ENCODE peak calls at places on chromosomes 13 and 19, in seven cellular contexts. One of them, this sample, is unnamed.

GRCh38 chr13:82791035-82791434 is 1091.2 kb downstream of the SLITRK1 start:
- DNase-seq in cardiac muscle cell: no peak
- DNase-seq in tibial artery: no peak
- DNase-seq in NB4: no peak
- DNase-seq in progenitor cell of endocrine pancreas: no peak
- DNase-seq in fibroblast of the aortic adventitia: no peak
- DNase-seq in AG09319: no peak
- DNase-seq in this sample: no peak

GRCh38 chr19:12139885-12140544 is at the start of gene ZNF20:
- DNase-seq in AG09319: peak
- DNase-seq in cardiac muscle cell: peak
- DNase-seq in NB4: peak
- DNase-seq in fibroblast of the aortic adventitia: peak
- DNase-seq in progenitor cell of endocrine pancreas: peak
- DNase-seq in tibial artery: peak
- DNase-seq in this sample: peak

GRCh38 chr13:97648171-97648880 is 214.4 kb downstream of the RAP2A start:
- DNase-seq in AG09319: no peak
- DNase-seq in cardiac muscle cell: no peak
- DNase-seq in tibial artery: no peak
- DNase-seq in fibroblast of the aortic adventitia: peak
- DNase-seq in NB4: no peak
- DNase-seq in progenitor cell of endocrine pancreas: no peak
- DNase-seq in this sample: no peak

GRCh38 chr19:33408538-33408937 is 35.0 kb downstream of the CEBPG start:
- DNase-seq in fibroblast of the aortic adventitia: no peak
- DNase-seq in tibial artery: no peak
- DNase-seq in NB4: no peak
- DNase-seq in progenitor cell of endocrine pancreas: no peak
- DNase-seq in AG09319: no peak
- DNase-seq in cardiac muscle cell: no peak
- DNase-seq in this sample: no peak

GRCh38 chr13:84972907-84973306 is 826.3 kb downstream of the SLITRK6 start:
- DNase-seq in tibial artery: no peak
- DNase-seq in AG09319: no peak
- DNase-seq in fibroblast of the aortic adventitia: no peak
- DNase-seq in NB4: no peak
- DNase-seq in progenitor cell of endocrine pancreas: no peak
- DNase-seq in cardiac muscle cell: no peak
- DNase-seq in this sample: no peak

GRCh38 chr13:66534561-66534960 is 695.6 kb downstream of the PCDH9 start:
- DNase-seq in fibroblast of the aortic adventitia: no peak
- DNase-seq in progenitor cell of endocrine pancreas: no peak
- DNase-seq in tibial artery: no peak
- DNase-seq in AG09319: no peak
- DNase-seq in cardiac muscle cell: no peak
- DNase-seq in NB4: no peak
- DNase-seq in this sample: no peak

GRCh38 chr19:6078068-6078467 is 32.2 kb downstream of the RFX2 start:
- DNase-seq in fibroblast of the aortic adventitia: no peak
- DNase-seq in tibial artery: no peak
- DNase-seq in cardiac muscle cell: no peak
- DNase-seq in progenitor cell of endocrine pancreas: no peak
- DNase-seq in AG09319: no peak
- DNase-seq in NB4: no peak
- DNase-seq in this sample: no peak

GRCh38 chr13:42847891-42848663 is 66.7 kb downstream of the FAM216B start:
- DNase-seq in progenitor cell of endocrine pancreas: no peak
- DNase-seq in cardiac muscle cell: no peak
- DNase-seq in tibial artery: no peak
- DNase-seq in AG09319: peak
- DNase-seq in fibroblast of the aortic adventitia: peak
- DNase-seq in NB4: no peak
- DNase-seq in this sample: no peak

GRCh38 chr19:18656337-18657086 is 19.7 kb downstream of the KLHL26 start:
- DNase-seq in AG09319: no peak
- DNase-seq in progenitor cell of endocrine pancreas: no peak
- DNase-seq in tibial artery: no peak
- DNase-seq in cardiac muscle cell: no peak
- DNase-seq in NB4: no peak
- DNase-seq in fibroblast of the aortic adventitia: no peak
- DNase-seq in this sample: no peak

GRCh38 chr19:35734273-35734672 is 8.0 kb downstream of the IGFLR1 start:
- DNase-seq in cardiac muscle cell: no peak
- DNase-seq in progenitor cell of endocrine pancreas: no peak
- DNase-seq in AG09319: no peak
- DNase-seq in tibial artery: no peak
- DNase-seq in fibroblast of the aortic adventitia: no peak
- DNase-seq in NB4: no peak
- DNase-seq in this sample: no peak

GRCh38 chr19:19026299-19026971 is 6.9 kb downstream of the SUGP2 start:
- DNase-seq in cardiac muscle cell: peak
- DNase-seq in progenitor cell of endocrine pancreas: no peak
- DNase-seq in AG09319: no peak
- DNase-seq in fibroblast of the aortic adventitia: peak
- DNase-seq in NB4: peak
- DNase-seq in tibial artery: peak
- DNase-seq in this sample: no peak

GRCh38 chr13:60620611-60621395 is 223.8 kb downstream of the TDRD3 start:
- DNase-seq in progenitor cell of endocrine pancreas: no peak
- DNase-seq in tibial artery: no peak
- DNase-seq in NB4: no peak
- DNase-seq in cardiac muscle cell: no peak
- DNase-seq in AG09319: no peak
- DNase-seq in fibroblast of the aortic adventitia: no peak
- DNase-seq in this sample: no peak

GRCh38 chr13:58949646-58950045 is 1214.1 kb downstream of the DIAPH3 start:
- DNase-seq in cardiac muscle cell: no peak
- DNase-seq in AG09319: no peak
- DNase-seq in progenitor cell of endocrine pancreas: no peak
- DNase-seq in NB4: peak
- DNase-seq in fibroblast of the aortic adventitia: no peak
- DNase-seq in tibial artery: no peak
- DNase-seq in this sample: no peak

GRCh38 chr19:7699422-7700127 is 2.4 kb downstream of the FCER2 start:
- DNase-seq in cardiac muscle cell: no peak
- DNase-seq in AG09319: no peak
- DNase-seq in fibroblast of the aortic adventitia: peak
- DNase-seq in tibial artery: no peak
- DNase-seq in progenitor cell of endocrine pancreas: no peak
- DNase-seq in NB4: no peak
- DNase-seq in this sample: no peak

GRCh38 chr13:107450426-107450825 is 764.9 kb downstream of the LIG4 start:
- DNase-seq in progenitor cell of endocrine pancreas: no peak
- DNase-seq in AG09319: no peak
- DNase-seq in cardiac muscle cell: no peak
- DNase-seq in tibial artery: no peak
- DNase-seq in fibroblast of the aortic adventitia: peak
- DNase-seq in NB4: no peak
- DNase-seq in this sample: no peak

GRCh38 chr13:99282264-99283231 is 24.4 kb upstream of the GPR18 start:
- DNase-seq in NB4: no peak
- DNase-seq in cardiac muscle cell: no peak
- DNase-seq in AG09319: no peak
- DNase-seq in tibial artery: no peak
- DNase-seq in fibroblast of the aortic adventitia: no peak
- DNase-seq in progenitor cell of endocrine pancreas: no peak
- DNase-seq in this sample: no peak

GRCh38 chr13:51785592-51786424 is 18.2 kb downstream of the DHRS12 start:
- DNase-seq in fibroblast of the aortic adventitia: peak
- DNase-seq in NB4: peak
- DNase-seq in cardiac muscle cell: peak
- DNase-seq in progenitor cell of endocrine pancreas: no peak
- DNase-seq in tibial artery: peak
- DNase-seq in AG09319: no peak
- DNase-seq in this sample: no peak

GRCh38 chr13:97905517-97905916 is 48.0 kb upstream of the IPO5 start:
- DNase-seq in progenitor cell of endocrine pancreas: no peak
- DNase-seq in NB4: no peak
- DNase-seq in fibroblast of the aortic adventitia: peak
- DNase-seq in cardiac muscle cell: no peak
- DNase-seq in tibial artery: no peak
- DNase-seq in AG09319: no peak
- DNase-seq in this sample: no peak

GRCh38 chr19:49862411-49863253 is 4.7 kb downstream of the PNKP start:
- DNase-seq in AG09319: no peak
- DNase-seq in progenitor cell of endocrine pancreas: no peak
- DNase-seq in NB4: peak
- DNase-seq in fibroblast of the aortic adventitia: no peak
- DNase-seq in tibial artery: no peak
- DNase-seq in cardiac muscle cell: peak
- DNase-seq in this sample: no peak
- TF ChIP-seq CTCF in AG09319: peak
- TF ChIP-seq CTCF in progenitor cell of endocrine pancreas: peak
- TF ChIP-seq CTCF in NB4: peak
- TF ChIP-seq CTCF in fibroblast of the aortic adventitia: peak
- TF ChIP-seq CTCF in tibial artery: no peak
- TF ChIP-seq CTCF in cardiac muscle cell: peak
- TF ChIP-seq CTCF in this sample: peak

GRCh38 chr19:37948362-37948761 is 41.4 kb downstream of the SIPA1L3 start:
- DNase-seq in fibroblast of the aortic adventitia: no peak
- DNase-seq in progenitor cell of endocrine pancreas: no peak
- DNase-seq in AG09319: no peak
- DNase-seq in cardiac muscle cell: no peak
- DNase-seq in NB4: no peak
- DNase-seq in tibial artery: no peak
- DNase-seq in this sample: no peak
- TF ChIP-seq CTCF in fibroblast of the aortic adventitia: no peak
- TF ChIP-seq CTCF in progenitor cell of endocrine pancreas: no peak
- TF ChIP-seq CTCF in AG09319: no peak
- TF ChIP-seq CTCF in cardiac muscle cell: no peak
- TF ChIP-seq CTCF in NB4: no peak
- TF ChIP-seq CTCF in tibial artery: no peak
- TF ChIP-seq CTCF in this sample: no peak

DNA sequence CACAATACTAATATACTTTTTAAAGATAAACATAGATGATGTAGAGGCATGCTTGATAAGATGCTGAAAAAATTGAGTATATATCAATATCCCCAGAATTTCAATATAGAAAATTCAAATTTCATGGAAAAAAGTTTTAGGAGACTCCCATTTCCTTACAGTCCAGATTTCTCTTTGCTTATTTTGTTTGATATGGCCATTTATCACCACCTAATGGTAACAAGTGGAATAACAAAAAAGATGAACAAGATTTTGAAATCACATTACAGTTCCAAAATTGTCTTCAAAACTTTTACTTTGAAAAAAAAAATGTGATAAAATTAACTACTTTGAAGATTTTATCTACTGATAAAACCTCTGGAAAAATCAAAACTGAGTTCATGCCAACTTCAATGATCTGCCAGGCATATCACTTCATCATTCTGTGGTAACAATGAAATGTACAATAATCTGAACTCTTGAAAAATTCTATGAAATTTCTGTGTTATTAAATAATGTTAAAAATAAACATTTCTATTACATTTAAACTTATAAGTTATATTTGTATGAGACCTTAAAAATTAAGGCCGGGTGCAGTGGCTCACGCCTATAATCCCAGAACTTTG is 17.5 kb downstream of the MIPEP start:
- DNase-seq in NB4: peak
- DNase-seq in fibroblast of the aortic adventitia: peak
- DNase-seq in tibial artery: no peak
- DNase-seq in progenitor cell of endocrine pancreas: no peak
- DNase-seq in cardiac muscle cell: peak
- DNase-seq in AG09319: no peak
- DNase-seq in this sample: no peak
- TF ChIP-seq CTCF in NB4: peak
- TF ChIP-seq CTCF in fibroblast of the aortic adventitia: peak
- TF ChIP-seq CTCF in tibial artery: peak
- TF ChIP-seq CTCF in progenitor cell of endocrine pancreas: peak
- TF ChIP-seq CTCF in cardiac muscle cell: peak
- TF ChIP-seq CTCF in AG09319: peak
- TF ChIP-seq CTCF in this sample: peak

GRCh38 chr13:46288570-46289259 is 77.0 kb downstream of the LRRC63 start:
- DNase-seq in cardiac muscle cell: peak
- DNase-seq in AG09319: no peak
- DNase-seq in tibial artery: no peak
- DNase-seq in progenitor cell of endocrine pancreas: no peak
- DNase-seq in NB4: peak
- DNase-seq in fibroblast of the aortic adventitia: peak
- DNase-seq in this sample: no peak
- TF ChIP-seq CTCF in cardiac muscle cell: peak
- TF ChIP-seq CTCF in AG09319: peak
- TF ChIP-seq CTCF in tibial artery: peak
- TF ChIP-seq CTCF in progenitor cell of endocrine pancreas: peak
- TF ChIP-seq CTCF in NB4: peak
- TF ChIP-seq CTCF in fibroblast of the aortic adventitia: peak
- TF ChIP-seq CTCF in this sample: peak

DNA sequence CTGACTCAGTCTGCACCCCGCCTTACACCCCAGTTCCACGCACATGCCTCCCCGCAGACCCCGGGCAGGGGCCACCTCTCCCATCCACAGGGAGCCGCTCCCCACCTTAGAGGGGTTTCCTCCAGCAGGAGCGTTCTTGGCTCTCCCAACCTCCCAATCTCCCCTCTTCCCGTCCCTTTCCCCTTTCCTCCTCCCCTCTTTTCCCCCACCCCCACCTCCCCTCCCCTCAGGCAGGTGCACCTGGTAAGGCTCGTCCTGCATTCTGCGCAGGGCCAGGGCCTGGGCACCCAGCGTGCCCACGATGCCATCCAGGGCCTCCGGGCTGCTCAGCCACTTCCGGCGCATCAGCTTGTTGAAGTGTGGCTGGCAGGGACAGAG is 27.3 kb downstream of the EXOC3L2 start:
- DNase-seq in AG09319: no peak
- DNase-seq in fibroblast of the aortic adventitia: no peak
- DNase-seq in NB4: no peak
- DNase-seq in tibial artery: no peak
- DNase-seq in progenitor cell of endocrine pancreas: no peak
- DNase-seq in cardiac muscle cell: no peak
- DNase-seq in this sample: no peak
- TF ChIP-seq CTCF in AG09319: no peak
- TF ChIP-seq CTCF in fibroblast of the aortic adventitia: no peak
- TF ChIP-seq CTCF in NB4: no peak
- TF ChIP-seq CTCF in tibial artery: no peak
- TF ChIP-seq CTCF in progenitor cell of endocrine pancreas: no peak
- TF ChIP-seq CTCF in cardiac muscle cell: no peak
- TF ChIP-seq CTCF in this sample: no peak

GRCh38 chr13:90420683-90421082 is 926.8 kb upstream of the MIR17HG start:
- DNase-seq in fibroblast of the aortic adventitia: peak
- DNase-seq in AG09319: no peak
- DNase-seq in tibial artery: no peak
- DNase-seq in progenitor cell of endocrine pancreas: no peak
- DNase-seq in NB4: no peak
- DNase-seq in cardiac muscle cell: no peak
- DNase-seq in this sample: no peak
- TF ChIP-seq CTCF in fibroblast of the aortic adventitia: peak
- TF ChIP-seq CTCF in AG09319: peak
- TF ChIP-seq CTCF in tibial artery: no peak
- TF ChIP-seq CTCF in progenitor cell of endocrine pancreas: no peak
- TF ChIP-seq CTCF in NB4: no peak
- TF ChIP-seq CTCF in cardiac muscle cell: peak
- TF ChIP-seq CTCF in this sample: no peak